ENCODE peak calls at places on chromosomes 6 and 20, in eight cellular contexts. A is right lobe of liver, R is transverse colon, V is uterus, Q is Peyer's patch, Y is esophagus squamous epithelium, W is prostate gland, D is K562. F is an unnamed sample.

GRCh38 chr6:118876201-118876600 is 17.8 kb upstream of the ASF1A start:
- DNase-seq in A (no peak), R (no peak), V (no peak), Q (no peak), Y (no peak), W (no peak), D (no peak), F (no peak)

GRCh38 chr20:40519928-40520327 is 169.1 kb downstream of the MAFB start:
- DNase-seq in A (no peak), R (no peak), V (no peak), Q (no peak), Y (no peak), W (no peak), D (no peak), F (no peak)

GRCh38 chr6:160137989-160138835 is 16.6 kb downstream of the SLC22A1 start:
- DNase-seq in A (no peak), R (peak; percentile 65), V (peak; percentile 42), Q (peak; percentile 30), Y (no peak), W (peak; percentile 61), D (peak; percentile 60), F (no peak)

GRCh38 chr6:24543683-24544082 is 48.9 kb downstream of the ALDH5A1 start:
- DNase-seq in A (no peak), R (no peak), V (no peak), Q (no peak), Y (no peak), W (no peak), D (no peak), F (no peak)

GRCh38 chr6:132122871-132123270 is 171.7 kb upstream of the CCN2 start:
- DNase-seq in A (no peak), R (no peak), V (no peak), Q (no peak), Y (no peak), W (no peak), D (no peak), F (no peak)

GRCh38 chr6:127581576-127581975 is 4.6 kb downstream of the C6orf58 start:
- DNase-seq in A (no peak), R (no peak), V (no peak), Q (no peak), Y (no peak), W (no peak), D (no peak), F (no peak)

GRCh38 chr6:121430514-121431460 is 4.7 kb upstream of the GJA1 start:
- DNase-seq in A (no peak), R (no peak), V (no peak), Q (no peak), Y (no peak), W (no peak), D (no peak), F (no peak)

GRCh38 chr6:162798546-162798945 is 70.8 kb downstream of the PACRG start:
- DNase-seq in A (no peak), R (no peak), V (no peak), Q (no peak), Y (no peak), W (no peak), D (no peak), F (no peak)

GRCh38 chr6:149052350-149053106 is 265.0 kb upstream of the TAB2 start:
- DNase-seq in A (no peak), R (no peak), V (no peak), Q (no peak), Y (no peak), W (no peak), D (no peak), F (no peak)

GRCh38 chr20:49187330-49188100 is 619 bp downstream of the STAU1 start:
- DNase-seq in A (peak; percentile 64), R (peak; percentile 23), V (peak; percentile 36), Q (peak; percentile 27), Y (no peak), W (peak; percentile 23), D (no peak), F (no peak)

GRCh38 chr20:15278041-15278440 is 940.6 kb upstream of the FLRT3 start:
- DNase-seq in A (no peak), R (no peak), V (no peak), Q (no peak), Y (no peak), W (no peak), D (no peak), F (no peak)

GRCh38 chr20:23441850-23442313 is 2.4 kb downstream of the CSTL1 start:
- DNase-seq in A (no peak), R (peak; percentile 59), V (peak; percentile 56), Q (peak; percentile 51), Y (no peak), W (peak; percentile 55), D (peak; percentile 69), F (peak; percentile 74)

GRCh38 chr6:12335131-12335527 is 45.0 kb downstream of the EDN1 start:
- DNase-seq in A (no peak), R (no peak), V (no peak), Q (no peak), Y (no peak), W (no peak), D (no peak), F (no peak)

GRCh38 chr6:43999628-44000027 is 127.6 kb downstream of the MRPL14 start:
- DNase-seq in A (no peak), R (no peak), V (no peak), Q (no peak), Y (no peak), W (no peak), D (no peak), F (no peak)
- TF ChIP-seq POLR2A in A (no peak), R (no peak), V (no peak), Q (no peak), Y (no peak), W (no peak), D (peak; percentile 23), F (no peak)

GRCh38 chr6:35483892-35484645 is 12.8 kb downstream of the TEAD3 start:
- DNase-seq in A (no peak), R (no peak), V (no peak), Q (no peak), Y (no peak), W (no peak), D (no peak), F (no peak)
- H3K27ac ChIP-seq in A (no peak overlapping the region), R (peak overlapping the region; percentile 99), V (peak overlapping the region; percentile 100), Q (peak overlapping the region; percentile 84), Y (peak overlapping the region; percentile 95), W (peak overlapping the region; percentile 98), D (no peak overlapping the region), F (peak overlapping the region; percentile 97)

GRCh38 chr20:51084598-51084997 is 61.7 kb upstream of the KCNG1 start:
- DNase-seq in A (no peak), R (no peak), V (no peak), Q (no peak), Y (no peak), W (no peak), D (no peak), F (no peak)
- H3K27me3 ChIP-seq in A (no peaks in the 10 kb centered on the region), R (peaks cover 21% of the 10 kb centered on the region), V (no peaks in the 10 kb centered on the region), Q (no peaks in the 10 kb centered on the region), Y (no peaks in the 10 kb centered on the region), W (no peaks in the 10 kb centered on the region), D (peaks cover 12% of the 10 kb centered on the region), F (no peaks in the 10 kb centered on the region)

GRCh38 chr6:43228951-43229802 is at the start of gene DNPH1:
- DNase-seq in A (peak; percentile 85), R (peak; percentile 82), V (peak; percentile 66), Q (peak; percentile 71), Y (no peak), W (peak; percentile 66), D (peak; percentile 93), F (no peak)
- TF ChIP-seq POLR2A in A (peak; percentile 52), R (peak; percentile 21), V (peak; percentile 31), Q (peak; percentile 28), Y (peak; percentile 31), W (peak; percentile 34), D (peak; percentile 82), F (no peak)

GRCh38 chr6:32073066-32073465 is 34.9 kb downstream of the CYP21A2 start:
- DNase-seq in A (no peak), R (no peak), V (no peak), Q (no peak), Y (no peak), W (no peak), D (no peak), F (no peak)

GRCh38 chr6:32068867-32069266 is 30.7 kb downstream of the CYP21A2 start:
- DNase-seq in A (no peak), R (no peak), V (no peak), Q (no peak), Y (no peak), W (no peak), D (no peak), F (no peak)

GRCh38 chr6:32069460-32069859 is 31.2 kb downstream of the CYP21A2 start:
- DNase-seq in A (no peak), R (no peak), V (no peak), Q (no peak), Y (no peak), W (no peak), D (no peak), F (no peak)

GRCh38 chr6:32069878-32070515 is 31.8 kb downstream of the CYP21A2 start:
- DNase-seq in A (no peak), R (no peak), V (no peak), Q (no peak), Y (no peak), W (no peak), D (no peak), F (no peak)

GRCh38 chr6:32070814-32071466 is 32.7 kb downstream of the CYP21A2 start:
- DNase-seq in A (no peak), R (no peak), V (peak; percentile 66), Q (no peak), Y (no peak), W (no peak), D (no peak), F (no peak)
- H3K27ac ChIP-seq in A (no peak overlapping the region), R (peak overlapping the region; percentile 62), V (peak overlapping the region; percentile 73), Q (peak overlapping the region; percentile 45), Y (peak overlapping the region; percentile 62), W (peak overlapping the region; percentile 8), D (no peak overlapping the region), F (peak overlapping the region; percentile 48)

GRCh38 chr20:64113796-64114355 is 6.5 kb upstream of the NPBWR2 start:
- DNase-seq in A (peak; percentile 20), R (peak; percentile 2), V (no peak), Q (peak; percentile 13), Y (no peak), W (no peak), D (no peak), F (no peak)
- H3K27me3 ChIP-seq in A (no peaks in the 10 kb centered on the region), R (peaks cover 2% of the 10 kb centered on the region), V (no peaks in the 10 kb centered on the region), Q (no peaks in the 10 kb centered on the region), Y (no peaks in the 10 kb centered on the region), W (no peaks in the 10 kb centered on the region), D (peaks cover 26% of the 10 kb centered on the region), F (no peaks in the 10 kb centered on the region)

DNA sequence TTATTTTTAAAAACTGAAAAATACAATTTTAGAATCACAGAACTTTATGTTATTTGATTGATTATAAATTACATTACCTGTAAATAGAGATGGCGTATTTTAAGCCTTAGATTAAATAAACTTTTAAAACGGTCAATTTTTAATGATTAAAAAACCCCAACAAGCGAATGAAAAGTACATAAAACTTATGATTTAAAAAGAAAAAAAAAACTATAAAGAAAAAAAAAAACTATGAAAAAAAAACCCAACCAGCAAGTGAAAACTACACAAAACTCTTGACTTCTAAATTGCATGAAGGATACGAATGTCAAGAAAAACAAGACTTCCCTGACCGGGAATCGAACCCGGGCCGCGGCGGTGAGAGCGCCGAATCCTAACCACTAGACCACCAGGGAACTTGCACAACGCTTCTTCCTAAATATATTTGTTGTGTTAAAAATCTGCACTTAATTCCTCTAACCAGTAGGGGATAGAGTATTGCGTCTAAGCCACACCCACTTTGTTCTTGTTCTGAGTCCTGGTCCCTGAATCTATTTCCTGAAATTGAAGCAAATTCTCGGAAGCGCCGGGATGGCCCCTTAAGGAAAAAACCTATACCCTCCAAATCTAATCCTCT is 10.7 kb upstream of the NCOA7 start:
- DNase-seq in A (peak; percentile 75), R (peak; percentile 85), V (peak; percentile 87), Q (peak; percentile 75), Y (peak; percentile 33), W (peak; percentile 86), D (peak; percentile 87), F (peak; percentile 96)
- TF ChIP-seq POLR2A in A (no peak), R (no peak), V (peak; percentile 53), Q (peak; percentile 17), Y (no peak), W (peak; percentile 34), D (no peak), F (no peak)

F was measured in vagina.